ENCODE peak calls at places on chromosomes 2 and 18, in ten cellular contexts. A is GM06990, D is mucosa of descending colon, V is progenitor cell of endocrine pancreas, G is uterus, O is astrocyte of the hippocampus, L is glomerular endothelial cell, P is NCI-H446, W is foreskin fibroblast, U is T-helper 17 cell. Y is an unnamed sample.

GRCh38 chr2:239175181-239175580 is 225.6 kb downstream of the HDAC4 start:
- DNase-seq in W (no peak), O (no peak), L (no peak), D (no peak), U (no peak), V (no peak), P (no peak), A (no peak), G (no peak), Y (no peak)

GRCh38 chr18:79173742-79174141 is 104.5 kb downstream of the ATP9B start:
- DNase-seq in O (no peak), D (no peak), L (no peak), G (no peak), U (no peak), A (no peak), V (no peak), P (no peak), W (no peak), Y (no peak)

GRCh38 chr2:108165750-108166149 is 74.0 kb upstream of the SULT1C3 start:
- DNase-seq in D (no peak), O (no peak), U (no peak), V (no peak), G (no peak), A (no peak), L (no peak), W (no peak), P (no peak), Y (no peak)

GRCh38 chr2:70785137-70785911 is 5.1 kb downstream of the FIGLA start:
- DNase-seq in D (no peak), A (no peak), O (peak), V (no peak), U (no peak), P (no peak), W (no peak), L (no peak), G (no peak), Y (no peak)

GRCh38 chr18:26574958-26575864 is 26.9 kb upstream of the KCTD1 start:
- DNase-seq in G (no peak), V (peak), L (no peak), O (peak), D (peak), U (no peak), W (peak), A (peak), P (no peak), Y (peak)

GRCh38 chr2:241617431-241618154 is 19.4 kb downstream of the THAP4 start:
- DNase-seq in U (no peak), L (no peak), V (no peak), W (no peak), G (no peak), P (no peak), O (peak), A (no peak), D (peak), Y (no peak)

GRCh38 chr2:227474406-227474805 is 2.5 kb downstream of the AGFG1 start:
- DNase-seq in A (no peak), P (no peak), L (no peak), U (no peak), W (no peak), V (no peak), G (no peak), D (no peak), O (no peak), Y (no peak)

GRCh38 chr2:9803023-9803805 is 40.1 kb upstream of the TAF1B start:
- DNase-seq in P (no peak), D (peak), V (no peak), U (no peak), A (no peak), G (no peak), O (peak), W (no peak), L (no peak), Y (no peak)

Y was measured in BJ.